ENCODE peak calls at places on chromosome 1, in nine cellular contexts. One of them, this sample, is unnamed.

GRCh38 chr1:151315565-151316235 is 11.5 kb downstream of the PI4KB start:
- DNase-seq in gastrocnemius medialis: no peak
- DNase-seq in body of pancreas: no peak
- DNase-seq in uterus: no peak
- DNase-seq in esophagus squamous epithelium: no peak
- DNase-seq in ovary: no peak
- DNase-seq in transverse colon: no peak
- DNase-seq in sigmoid colon: no peak
- DNase-seq in Peyer's patch: no peak
- DNase-seq in this sample: no peak

GRCh38 chr1:212621043-212621829 is 12.7 kb downstream of the ATF3 start:
- DNase-seq in gastrocnemius medialis: no peak
- DNase-seq in body of pancreas: no peak
- DNase-seq in uterus: no peak
- DNase-seq in esophagus squamous epithelium: no peak
- DNase-seq in ovary: no peak
- DNase-seq in transverse colon: no peak
- DNase-seq in sigmoid colon: no peak
- DNase-seq in Peyer's patch: no peak
- DNase-seq in this sample: no peak

GRCh38 chr1:110872745-110873435 is at the start of gene CD53:
- DNase-seq in gastrocnemius medialis: peak; percentile 17
- DNase-seq in body of pancreas: no peak
- DNase-seq in uterus: no peak
- DNase-seq in esophagus squamous epithelium: no peak
- DNase-seq in ovary: no peak
- DNase-seq in transverse colon: peak; percentile 37
- DNase-seq in sigmoid colon: no peak
- DNase-seq in Peyer's patch: no peak
- DNase-seq in this sample: peak; percentile 41

GRCh38 chr1:157166581-157166980 is 28.4 kb upstream of the ETV3 start:
- DNase-seq in gastrocnemius medialis: no peak
- DNase-seq in body of pancreas: no peak
- DNase-seq in uterus: no peak
- DNase-seq in esophagus squamous epithelium: no peak
- DNase-seq in ovary: no peak
- DNase-seq in transverse colon: no peak
- DNase-seq in sigmoid colon: no peak
- DNase-seq in Peyer's patch: no peak
- DNase-seq in this sample: no peak

GRCh38 chr1:39690943-39691382 is 270 bp downstream of the HPCAL4 start:
- DNase-seq in gastrocnemius medialis: no peak
- DNase-seq in body of pancreas: no peak
- DNase-seq in uterus: no peak
- DNase-seq in esophagus squamous epithelium: no peak
- DNase-seq in ovary: peak; percentile 31
- DNase-seq in transverse colon: no peak
- DNase-seq in sigmoid colon: no peak
- DNase-seq in Peyer's patch: no peak
- DNase-seq in this sample: no peak

GRCh38 chr1:77796695-77797405 is 17.4 kb downstream of the MIGA1 start:
- DNase-seq in gastrocnemius medialis: no peak
- DNase-seq in body of pancreas: no peak
- DNase-seq in uterus: no peak
- DNase-seq in esophagus squamous epithelium: no peak
- DNase-seq in ovary: no peak
- DNase-seq in transverse colon: no peak
- DNase-seq in sigmoid colon: no peak
- DNase-seq in Peyer's patch: no peak
- DNase-seq in this sample: peak; percentile 31

GRCh38 chr1:39305555-39305954 is 101.1 kb downstream of the MACF1 start:
- DNase-seq in gastrocnemius medialis: no peak
- DNase-seq in body of pancreas: no peak
- DNase-seq in uterus: no peak
- DNase-seq in esophagus squamous epithelium: no peak
- DNase-seq in ovary: no peak
- DNase-seq in transverse colon: no peak
- DNase-seq in sigmoid colon: no peak
- DNase-seq in Peyer's patch: no peak
- DNase-seq in this sample: no peak

GRCh38 chr1:100188617-100189016 is 10.6 kb upstream of the LRRC39 start:
- DNase-seq in gastrocnemius medialis: peak; percentile 44
- DNase-seq in body of pancreas: no peak
- DNase-seq in uterus: no peak
- DNase-seq in esophagus squamous epithelium: no peak
- DNase-seq in ovary: no peak
- DNase-seq in transverse colon: no peak
- DNase-seq in sigmoid colon: peak; percentile 67
- DNase-seq in Peyer's patch: no peak
- DNase-seq in this sample: no peak

GRCh38 chr1:44672254-44672955 is 1.9 kb downstream of the TMEM53 start:
- DNase-seq in gastrocnemius medialis: no peak
- DNase-seq in body of pancreas: no peak
- DNase-seq in uterus: no peak
- DNase-seq in esophagus squamous epithelium: no peak
- DNase-seq in ovary: no peak
- DNase-seq in transverse colon: no peak
- DNase-seq in sigmoid colon: no peak
- DNase-seq in Peyer's patch: no peak
- DNase-seq in this sample: no peak

GRCh38 chr1:44675186-44675585 is 672 bp downstream of the ARMH1 start:
- DNase-seq in gastrocnemius medialis: no peak
- DNase-seq in body of pancreas: no peak
- DNase-seq in uterus: no peak
- DNase-seq in esophagus squamous epithelium: no peak
- DNase-seq in ovary: no peak
- DNase-seq in transverse colon: no peak
- DNase-seq in sigmoid colon: no peak
- DNase-seq in Peyer's patch: no peak
- DNase-seq in this sample: no peak

GRCh38 chr1:44674113-44675000 is at the start of the genes ARMH1 and TMEM53:
- DNase-seq in gastrocnemius medialis: peak; percentile 100
- DNase-seq in body of pancreas: peak; percentile 99
- DNase-seq in uterus: peak; percentile 99
- DNase-seq in esophagus squamous epithelium: peak; percentile 98
- DNase-seq in ovary: peak; percentile 100
- DNase-seq in transverse colon: peak; percentile 99
- DNase-seq in sigmoid colon: peak; percentile 100
- DNase-seq in Peyer's patch: peak; percentile 99
- DNase-seq in this sample: peak; percentile 98

GRCh38 chr1:44672956-44673674 is 1.2 kb downstream of the TMEM53 start:
- DNase-seq in gastrocnemius medialis: no peak
- DNase-seq in body of pancreas: no peak
- DNase-seq in uterus: no peak
- DNase-seq in esophagus squamous epithelium: no peak
- DNase-seq in ovary: no peak
- DNase-seq in transverse colon: no peak
- DNase-seq in sigmoid colon: no peak
- DNase-seq in Peyer's patch: no peak
- DNase-seq in this sample: no peak

GRCh38 chr1:44673675-44674112 is 587 bp downstream of the TMEM53 start:
- DNase-seq in gastrocnemius medialis: no peak
- DNase-seq in body of pancreas: no peak
- DNase-seq in uterus: no peak
- DNase-seq in esophagus squamous epithelium: no peak
- DNase-seq in ovary: no peak
- DNase-seq in transverse colon: no peak
- DNase-seq in sigmoid colon: no peak
- DNase-seq in Peyer's patch: no peak
- DNase-seq in this sample: no peak
- TF ChIP-seq POLR2A in gastrocnemius medialis: no peak
- TF ChIP-seq POLR2A in body of pancreas: no peak
- TF ChIP-seq POLR2A in uterus: no peak
- TF ChIP-seq POLR2A in esophagus squamous epithelium: no peak
- TF ChIP-seq POLR2A in ovary: no peak
- TF ChIP-seq POLR2A in transverse colon: no peak
- TF ChIP-seq POLR2A in sigmoid colon: no peak
- TF ChIP-seq POLR2A in Peyer's patch: peak; percentile 35
- TF ChIP-seq POLR2A in this sample: no peak

DNA sequence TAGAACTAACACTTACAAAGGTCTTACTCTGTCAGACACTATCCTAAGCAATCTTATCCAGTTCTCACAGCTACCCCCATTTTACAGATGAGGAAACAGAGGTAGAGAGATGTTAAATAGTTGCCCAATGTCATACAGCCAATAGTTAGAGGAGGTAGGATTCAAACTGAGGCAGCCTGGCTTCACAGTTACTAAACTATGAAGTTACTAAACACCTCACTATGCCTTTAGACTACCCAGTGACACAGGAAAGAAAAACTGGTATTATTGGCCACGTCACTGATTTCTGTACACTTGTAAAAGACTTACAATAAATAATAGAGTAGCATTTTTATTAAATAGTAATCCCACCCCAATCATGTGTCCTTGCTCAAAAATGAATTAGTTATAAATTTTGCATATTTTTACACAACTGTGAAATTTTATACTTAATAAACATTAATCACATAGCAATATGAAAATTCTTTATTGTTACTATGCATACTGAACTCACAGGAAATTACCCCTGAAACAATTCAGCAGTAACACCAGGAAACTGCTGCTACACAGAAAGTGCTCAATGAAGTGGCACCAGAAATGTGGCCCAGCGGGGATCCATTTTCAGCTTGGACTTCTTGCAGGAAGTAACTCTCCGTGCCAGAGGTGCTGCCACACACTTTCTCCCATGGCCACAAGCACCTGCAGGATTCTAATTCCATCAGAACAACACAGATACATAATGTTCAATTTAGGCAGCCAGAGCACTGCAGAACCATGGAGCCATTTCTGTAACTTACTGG is 69.4 kb downstream of the VAV3 start:
- DNase-seq in gastrocnemius medialis: no peak
- DNase-seq in body of pancreas: no peak
- DNase-seq in uterus: no peak
- DNase-seq in esophagus squamous epithelium: no peak
- DNase-seq in ovary: no peak
- DNase-seq in transverse colon: no peak
- DNase-seq in sigmoid colon: no peak
- DNase-seq in Peyer's patch: no peak
- DNase-seq in this sample: no peak
- H3K27ac ChIP-seq in gastrocnemius medialis: no peak overlapping the region
- H3K27ac ChIP-seq in body of pancreas: no peak overlapping the region
- H3K27ac ChIP-seq in uterus: no peak overlapping the region
- H3K27ac ChIP-seq in esophagus squamous epithelium: no peak overlapping the region
- H3K27ac ChIP-seq in ovary: no peak overlapping the region
- H3K27ac ChIP-seq in transverse colon: no peak overlapping the region
- H3K27ac ChIP-seq in sigmoid colon: no peak overlapping the region
- H3K27ac ChIP-seq in Peyer's patch: peak overlapping the region; percentile 35
- H3K27ac ChIP-seq in this sample: no peak overlapping the region

GRCh38 chr1:248858891-248859889 is at the start of gene ZNF692:
- DNase-seq in gastrocnemius medialis: peak; percentile 98
- DNase-seq in body of pancreas: peak; percentile 97
- DNase-seq in uterus: peak; percentile 95
- DNase-seq in esophagus squamous epithelium: peak; percentile 92
- DNase-seq in ovary: peak; percentile 96
- DNase-seq in transverse colon: peak; percentile 98
- DNase-seq in sigmoid colon: peak; percentile 99
- DNase-seq in Peyer's patch: peak; percentile 97
- DNase-seq in this sample: peak; percentile 93
- TF ChIP-seq POLR2A in gastrocnemius medialis: peak; percentile 85
- TF ChIP-seq POLR2A in body of pancreas: peak; percentile 82
- TF ChIP-seq POLR2A in uterus: peak; percentile 73
- TF ChIP-seq POLR2A in esophagus squamous epithelium: peak; percentile 57
- TF ChIP-seq POLR2A in ovary: peak; percentile 78
- TF ChIP-seq POLR2A in transverse colon: peak; percentile 85
- TF ChIP-seq POLR2A in sigmoid colon: peak; percentile 62
- TF ChIP-seq POLR2A in Peyer's patch: peak; percentile 66
- TF ChIP-seq POLR2A in this sample: peak; percentile 65

GRCh38 chr1:12588695-12589094 is 29.3 kb downstream of the DHRS3 start:
- DNase-seq in gastrocnemius medialis: no peak
- DNase-seq in body of pancreas: no peak
- DNase-seq in uterus: no peak
- DNase-seq in esophagus squamous epithelium: no peak
- DNase-seq in ovary: no peak
- DNase-seq in transverse colon: no peak
- DNase-seq in sigmoid colon: no peak
- DNase-seq in Peyer's patch: no peak
- DNase-seq in this sample: no peak
- H3K27ac ChIP-seq in gastrocnemius medialis: peak overlapping the region; percentile 93
- H3K27ac ChIP-seq in body of pancreas: no peak overlapping the region
- H3K27ac ChIP-seq in uterus: no peak overlapping the region
- H3K27ac ChIP-seq in esophagus squamous epithelium: peak overlapping the region; percentile 14
- H3K27ac ChIP-seq in ovary: no peak overlapping the region
- H3K27ac ChIP-seq in transverse colon: no peak overlapping the region
- H3K27ac ChIP-seq in sigmoid colon: peak overlapping the region; percentile 99
- H3K27ac ChIP-seq in Peyer's patch: no peak overlapping the region
- H3K27ac ChIP-seq in this sample: no peak overlapping the region

GRCh38 chr1:47948126-47948525 is 49.1 kb downstream of the TRABD2B start:
- DNase-seq in gastrocnemius medialis: no peak
- DNase-seq in body of pancreas: peak; percentile 52
- DNase-seq in uterus: no peak
- DNase-seq in esophagus squamous epithelium: no peak
- DNase-seq in ovary: no peak
- DNase-seq in transverse colon: no peak
- DNase-seq in sigmoid colon: no peak
- DNase-seq in Peyer's patch: no peak
- DNase-seq in this sample: no peak
- TF ChIP-seq POLR2A in gastrocnemius medialis: no peak
- TF ChIP-seq POLR2A in body of pancreas: no peak
- TF ChIP-seq POLR2A in uterus: no peak
- TF ChIP-seq POLR2A in esophagus squamous epithelium: no peak
- TF ChIP-seq POLR2A in ovary: no peak
- TF ChIP-seq POLR2A in transverse colon: no peak
- TF ChIP-seq POLR2A in sigmoid colon: no peak
- TF ChIP-seq POLR2A in Peyer's patch: no peak
- TF ChIP-seq POLR2A in this sample: no peak

DNA sequence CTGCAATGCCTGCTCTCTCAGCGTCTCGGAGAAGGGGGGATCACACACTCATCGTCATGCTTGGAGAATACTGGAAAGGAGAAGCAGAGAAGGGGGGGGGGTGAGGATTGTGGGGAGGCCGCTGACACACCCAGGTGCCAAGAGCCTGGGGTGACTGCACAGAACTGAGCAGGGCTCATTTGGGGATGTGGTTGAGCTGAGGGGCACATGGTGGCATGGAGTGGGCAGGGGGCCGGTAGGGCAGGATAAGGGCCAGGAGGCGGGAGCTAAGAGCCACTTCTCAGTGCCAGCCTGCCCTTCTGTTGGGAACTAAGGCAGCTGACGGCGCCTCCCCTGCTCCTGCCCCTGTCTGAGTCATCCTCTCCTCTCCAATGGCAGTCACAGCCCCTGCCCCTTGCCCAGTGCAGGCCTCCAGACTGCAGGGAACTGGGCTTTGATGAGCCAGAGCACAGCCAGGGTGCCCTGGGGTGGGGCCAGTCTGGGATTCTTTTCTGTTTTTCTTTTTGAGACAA is 27.2 kb downstream of the MRPL37 start:
- DNase-seq in gastrocnemius medialis: peak; percentile 50
- DNase-seq in body of pancreas: peak; percentile 80
- DNase-seq in uterus: peak; percentile 43
- DNase-seq in esophagus squamous epithelium: no peak
- DNase-seq in ovary: no peak
- DNase-seq in transverse colon: no peak
- DNase-seq in sigmoid colon: no peak
- DNase-seq in Peyer's patch: no peak
- DNase-seq in this sample: no peak
- H3K27ac ChIP-seq in gastrocnemius medialis: no peak overlapping the region
- H3K27ac ChIP-seq in body of pancreas: peak overlapping the region; percentile 51
- H3K27ac ChIP-seq in uterus: peak overlapping the region; percentile 38
- H3K27ac ChIP-seq in esophagus squamous epithelium: no peak overlapping the region
- H3K27ac ChIP-seq in ovary: no peak overlapping the region
- H3K27ac ChIP-seq in transverse colon: no peak overlapping the region
- H3K27ac ChIP-seq in sigmoid colon: peak overlapping the region; percentile 64
- H3K27ac ChIP-seq in Peyer's patch: no peak overlapping the region
- H3K27ac ChIP-seq in this sample: peak overlapping the region; percentile 7

GRCh38 chr1:247078315-247079140 is at the start of gene ZNF670:
- DNase-seq in gastrocnemius medialis: peak; percentile 93
- DNase-seq in body of pancreas: peak; percentile 94
- DNase-seq in uterus: peak; percentile 94
- DNase-seq in esophagus squamous epithelium: peak; percentile 52
- DNase-seq in ovary: peak; percentile 96
- DNase-seq in transverse colon: peak; percentile 97
- DNase-seq in sigmoid colon: peak; percentile 98
- DNase-seq in Peyer's patch: peak; percentile 96
- DNase-seq in this sample: peak; percentile 94
- TF ChIP-seq POLR2A in gastrocnemius medialis: peak; percentile 55
- TF ChIP-seq POLR2A in body of pancreas: peak; percentile 87
- TF ChIP-seq POLR2A in uterus: peak; percentile 76
- TF ChIP-seq POLR2A in esophagus squamous epithelium: no peak
- TF ChIP-seq POLR2A in ovary: peak; percentile 24
- TF ChIP-seq POLR2A in transverse colon: peak; percentile 69
- TF ChIP-seq POLR2A in sigmoid colon: peak; percentile 16
- TF ChIP-seq POLR2A in Peyer's patch: no peak
- TF ChIP-seq POLR2A in this sample: peak; percentile 83

This sample was measured in tibial nerve.